ENCODE peak calls at places on chromosomes 6 and 20, in five cellular contexts. C is fibroblast of the aortic adventitia, N is astrocyte of the spinal cord, J is A549, Y is ELR. K is an unnamed sample.
A peak's percentile ranks its signal among the peaks of the same experiment; 100 is the strongest.

GRCh38 chr6:35370124-35370741 is 27.9 kb downstream of the PPARD start:
- DNase-seq in N (peak; percentile 95), J (peak; percentile 35), Y (peak; percentile 97), C (peak; percentile 96), K (peak; percentile 95)

GRCh38 chr6:159513914-159514313 is 179.1 kb downstream of the SOD2 start:
- DNase-seq in C (no peak), N (no peak), J (no peak), Y (no peak), K (no peak)

GRCh38 chr20:13221673-13222318 is 722 bp downstream of the ISM1 start:
- DNase-seq in C (peak; percentile 42), Y (peak; percentile 57), J (peak; percentile 68), N (peak; percentile 63), K (peak; percentile 76)

GRCh38 chr6:169868458-169868857 is 117.0 kb downstream of the ERMARD start:
- DNase-seq in C (no peak), J (no peak), N (no peak), Y (no peak), K (no peak)

GRCh38 chr6:157224178-157224956 is 99.0 kb downstream of the TMEM242 start:
- DNase-seq in C (no peak), N (no peak), Y (no peak), J (no peak), K (no peak)

GRCh38 chr20:51013577-51014330 is 9.2 kb downstream of the KCNG1 start:
- DNase-seq in J (no peak), Y (no peak), C (no peak), N (no peak), K (no peak)

GRCh38 chr6:89826029-89826528 is 3.6 kb upstream of the CASP8AP2 start:
- DNase-seq in Y (peak; percentile 31), N (peak; percentile 53), J (no peak), C (peak; percentile 67), K (no peak)

GRCh38 chr6:34484899-34485298 is 19.0 kb downstream of the PACSIN1 start:
- DNase-seq in J (no peak), N (no peak), C (no peak), Y (peak; percentile 47), K (peak; percentile 76)

GRCh38 chr6:30555428-30556005 is 772 bp downstream of the GNL1 start:
- DNase-seq in C (peak; percentile 37), Y (peak; percentile 57), N (peak; percentile 56), J (no peak), K (peak; percentile 23)

GRCh38 chr20:50260480-50261221 is 70.0 kb downstream of the CEBPB start:
- DNase-seq in C (no peak), Y (peak; percentile 57), N (no peak), J (no peak), K (no peak)

GRCh38 chr6:30885999-30886896 is 1.9 kb downstream of the DDR1 start:
- DNase-seq in N (peak; percentile 72), J (peak; percentile 88), C (peak; percentile 39), Y (peak; percentile 96), K (peak; percentile 98)

GRCh38 chr20:63944078-63944941 is 11.9 kb downstream of the UCKL1 start:
- DNase-seq in N (no peak), C (no peak), Y (no peak), J (no peak), K (no peak)

GRCh38 chr6:69027861-69028260 is 392.8 kb downstream of the ADGRB3 start:
- DNase-seq in C (no peak), N (no peak), Y (peak; percentile 24), J (no peak), K (no peak)

GRCh38 chr6:7617954-7618764 is 28.2 kb downstream of the SNRNP48 start:
- DNase-seq in Y (peak; percentile 78), C (peak; percentile 97), J (no peak), N (peak; percentile 16), K (peak; percentile 98)

GRCh38 chr6:48476257-48476656 is 365.3 kb upstream of the PTCHD4 start:
- DNase-seq in N (peak; percentile 16), J (no peak), C (peak; percentile 24), Y (peak; percentile 40), K (peak; percentile 40)

GRCh38 chr20:10065154-10065833 is 30.5 kb downstream of the ANKEF1 start:
- DNase-seq in J (no peak), Y (peak; percentile 46), C (peak; percentile 7), N (peak; percentile 33), K (peak; percentile 40)

GRCh38 chr6:107129370-107129925 is 14.1 kb upstream of the BEND3 start:
- DNase-seq in Y (no peak), N (no peak), C (no peak), J (no peak), K (no peak)

GRCh38 chr6:2565499-2565898 is 185.2 kb downstream of the MYLK4 start:
- DNase-seq in N (no peak), Y (no peak), C (no peak), J (no peak), K (no peak)

GRCh38 chr6:82248233-82248735 is 740 bp upstream of the IBTK start:
- DNase-seq in Y (peak; percentile 70), C (peak; percentile 53), N (peak; percentile 56), J (peak; percentile 61), K (peak; percentile 40)

GRCh38 chr6:7282097-7282906 is 30.7 kb downstream of the SSR1 start:
- DNase-seq in N (no peak), C (no peak), J (no peak), Y (no peak), K (no peak)

GRCh38 chr6:33609444-33610034 is 11.6 kb upstream of the ITPR3 start:
- DNase-seq in J (no peak), C (peak; percentile 88), Y (peak; percentile 95), N (peak; percentile 59), K (peak; percentile 38)

GRCh38 chr6:100475554-100476325 is 11.0 kb upstream of the SIM1 start:
- DNase-seq in Y (peak; percentile 83), J (no peak), N (no peak), C (no peak), K (peak; percentile 33)

GRCh38 chr6:133512410-133513016 is 271.4 kb downstream of the EYA4 start:
- DNase-seq in J (peak; percentile 7), Y (peak; percentile 53), N (peak; percentile 66), C (peak; percentile 81), K (peak; percentile 12)

GRCh38 chr6:12249516-12250394 is 40.4 kb upstream of the EDN1 start:
- DNase-seq in C (no peak), N (no peak), Y (no peak), J (no peak), K (no peak)